ENCODE peak calls at places on chromosomes 13 and 19, in five cellular contexts. One of them, this sample, is unnamed.

GRCh38 chr13:53174550-53174949 is 145.9 kb downstream of the OLFM4 start:
- DNase-seq in hepatocyte: peak
- DNase-seq in brain microvascular endothelial cell: no peak
- DNase-seq in sigmoid colon: no peak
- DNase-seq in CD8-positive, alpha-beta T cell: no peak
- DNase-seq in this sample: no peak

GRCh38 chr13:47621931-47622330 is 379.1 kb downstream of the SUCLA2 start:
- DNase-seq in hepatocyte: no peak
- DNase-seq in brain microvascular endothelial cell: peak
- DNase-seq in sigmoid colon: no peak
- DNase-seq in CD8-positive, alpha-beta T cell: no peak
- DNase-seq in this sample: no peak

GRCh38 chr19:6802336-6803035 is 30.0 kb downstream of the VAV1 start:
- DNase-seq in hepatocyte: no peak
- DNase-seq in brain microvascular endothelial cell: no peak
- DNase-seq in sigmoid colon: peak
- DNase-seq in CD8-positive, alpha-beta T cell: peak
- DNase-seq in this sample: no peak

GRCh38 chr19:35755550-35756371 is 1.1 kb downstream of the HSPB6 start:
- DNase-seq in hepatocyte: peak
- DNase-seq in brain microvascular endothelial cell: peak
- DNase-seq in sigmoid colon: peak
- DNase-seq in CD8-positive, alpha-beta T cell: no peak
- DNase-seq in this sample: no peak

GRCh38 chr13:102400619-102401125 is 1.2 kb downstream of the FGF14 start:
- DNase-seq in hepatocyte: no peak
- DNase-seq in brain microvascular endothelial cell: no peak
- DNase-seq in sigmoid colon: no peak
- DNase-seq in CD8-positive, alpha-beta T cell: no peak
- DNase-seq in this sample: no peak

GRCh38 chr19:16445238-16446107 is 26.3 kb downstream of the EPS15L1 start:
- DNase-seq in hepatocyte: no peak
- DNase-seq in brain microvascular endothelial cell: no peak
- DNase-seq in sigmoid colon: no peak
- DNase-seq in CD8-positive, alpha-beta T cell: no peak
- DNase-seq in this sample: no peak

GRCh38 chr13:93687261-93687660 is 460.7 kb downstream of the GPC6 start:
- DNase-seq in hepatocyte: no peak
- DNase-seq in brain microvascular endothelial cell: no peak
- DNase-seq in sigmoid colon: no peak
- DNase-seq in CD8-positive, alpha-beta T cell: no peak
- DNase-seq in this sample: no peak

GRCh38 chr19:8459520-8460260 is 14.9 kb downstream of the HNRNPM start:
- DNase-seq in hepatocyte: no peak
- DNase-seq in brain microvascular endothelial cell: peak
- DNase-seq in sigmoid colon: no peak
- DNase-seq in CD8-positive, alpha-beta T cell: no peak
- DNase-seq in this sample: peak

GRCh38 chr19:7494416-7495098 is 5.7 kb upstream of the PEX11G start:
- DNase-seq in hepatocyte: no peak
- DNase-seq in brain microvascular endothelial cell: peak
- DNase-seq in sigmoid colon: peak
- DNase-seq in CD8-positive, alpha-beta T cell: no peak
- DNase-seq in this sample: no peak

GRCh38 chr13:48304132-48304876 is 753 bp downstream of the RB1 start:
- DNase-seq in hepatocyte: peak
- DNase-seq in brain microvascular endothelial cell: peak
- DNase-seq in sigmoid colon: peak
- DNase-seq in CD8-positive, alpha-beta T cell: no peak
- DNase-seq in this sample: peak

GRCh38 chr13:109529964-109530363 is 256.4 kb downstream of the IRS2 start:
- DNase-seq in hepatocyte: no peak
- DNase-seq in brain microvascular endothelial cell: no peak
- DNase-seq in sigmoid colon: no peak
- DNase-seq in CD8-positive, alpha-beta T cell: no peak
- DNase-seq in this sample: no peak

GRCh38 chr19:5225486-5226345 is 114.9 kb downstream of the PTPRS start:
- DNase-seq in hepatocyte: no peak
- DNase-seq in brain microvascular endothelial cell: no peak
- DNase-seq in sigmoid colon: no peak
- DNase-seq in CD8-positive, alpha-beta T cell: no peak
- DNase-seq in this sample: no peak

GRCh38 chr13:111659842-111660241 is 339.4 kb downstream of the TEX29 start:
- DNase-seq in hepatocyte: no peak
- DNase-seq in brain microvascular endothelial cell: no peak
- DNase-seq in sigmoid colon: no peak
- DNase-seq in CD8-positive, alpha-beta T cell: no peak
- DNase-seq in this sample: no peak

GRCh38 chr13:93045836-93046235 is 180.8 kb upstream of the GPC6 start:
- DNase-seq in hepatocyte: no peak
- DNase-seq in brain microvascular endothelial cell: peak
- DNase-seq in sigmoid colon: no peak
- DNase-seq in CD8-positive, alpha-beta T cell: no peak
- DNase-seq in this sample: no peak

GRCh38 chr13:100275746-100276145 is 186.9 kb downstream of the PCCA start:
- DNase-seq in hepatocyte: no peak
- DNase-seq in brain microvascular endothelial cell: no peak
- DNase-seq in sigmoid colon: no peak
- DNase-seq in CD8-positive, alpha-beta T cell: no peak
- DNase-seq in this sample: no peak

GRCh38 chr19:10691883-10692282 is 9.4 kb upstream of the QTRT1 start:
- DNase-seq in hepatocyte: no peak
- DNase-seq in brain microvascular endothelial cell: no peak
- DNase-seq in sigmoid colon: no peak
- DNase-seq in CD8-positive, alpha-beta T cell: no peak
- DNase-seq in this sample: no peak

GRCh38 chr13:89571676-89572075 is 1775.8 kb upstream of the MIR17HG start:
- DNase-seq in hepatocyte: no peak
- DNase-seq in brain microvascular endothelial cell: no peak
- DNase-seq in sigmoid colon: no peak
- DNase-seq in CD8-positive, alpha-beta T cell: no peak
- DNase-seq in this sample: no peak

GRCh38 chr13:80957019-80957650 is 616.2 kb upstream of the SPRY2 start:
- DNase-seq in hepatocyte: no peak
- DNase-seq in brain microvascular endothelial cell: no peak
- DNase-seq in sigmoid colon: no peak
- DNase-seq in CD8-positive, alpha-beta T cell: no peak
- DNase-seq in this sample: no peak

GRCh38 chr19:3039125-3039524 is 10.0 kb upstream of the TLE2 start:
- DNase-seq in hepatocyte: no peak
- DNase-seq in brain microvascular endothelial cell: no peak
- DNase-seq in sigmoid colon: peak
- DNase-seq in CD8-positive, alpha-beta T cell: no peak
- DNase-seq in this sample: no peak

GRCh38 chr13:91236182-91236581 is 111.3 kb upstream of the MIR17HG start:
- DNase-seq in hepatocyte: no peak
- DNase-seq in brain microvascular endothelial cell: no peak
- DNase-seq in sigmoid colon: no peak
- DNase-seq in CD8-positive, alpha-beta T cell: no peak
- DNase-seq in this sample: no peak

GRCh38 chr19:800360-801029 is 3.2 kb downstream of the PTBP1 start:
- DNase-seq in hepatocyte: peak
- DNase-seq in brain microvascular endothelial cell: no peak
- DNase-seq in sigmoid colon: no peak
- DNase-seq in CD8-positive, alpha-beta T cell: no peak
- DNase-seq in this sample: no peak

GRCh38 chr19:801030-801860 is 4.0 kb downstream of the PTBP1 start:
- DNase-seq in hepatocyte: no peak
- DNase-seq in brain microvascular endothelial cell: no peak
- DNase-seq in sigmoid colon: peak
- DNase-seq in CD8-positive, alpha-beta T cell: no peak
- DNase-seq in this sample: no peak

GRCh38 chr19:802888-803561 is 5.8 kb downstream of the PTBP1 start:
- DNase-seq in hepatocyte: no peak
- DNase-seq in brain microvascular endothelial cell: no peak
- DNase-seq in sigmoid colon: no peak
- DNase-seq in CD8-positive, alpha-beta T cell: no peak
- DNase-seq in this sample: no peak

GRCh38 chr19:802497-802887 is 5.2 kb downstream of the PTBP1 start:
- DNase-seq in hepatocyte: no peak
- DNase-seq in brain microvascular endothelial cell: peak
- DNase-seq in sigmoid colon: no peak
- DNase-seq in CD8-positive, alpha-beta T cell: no peak
- DNase-seq in this sample: no peak

GRCh38 chr19:801861-802496 is 4.7 kb downstream of the PTBP1 start:
- DNase-seq in hepatocyte: no peak
- DNase-seq in brain microvascular endothelial cell: no peak
- DNase-seq in sigmoid colon: peak
- DNase-seq in CD8-positive, alpha-beta T cell: no peak
- DNase-seq in this sample: no peak
- H3K27ac ChIP-seq in hepatocyte: peak
- H3K27ac ChIP-seq in brain microvascular endothelial cell: peak
- H3K27ac ChIP-seq in sigmoid colon: peak
- H3K27ac ChIP-seq in CD8-positive, alpha-beta T cell: peak
- H3K27ac ChIP-seq in this sample: peak

GRCh38 chr13:77918391-77919261 is at the start of gene EDNRB:
- DNase-seq in hepatocyte: peak
- DNase-seq in brain microvascular endothelial cell: peak
- DNase-seq in sigmoid colon: peak
- DNase-seq in CD8-positive, alpha-beta T cell: no peak
- DNase-seq in this sample: no peak
- TF ChIP-seq CTCF in hepatocyte: peak
- TF ChIP-seq CTCF in brain microvascular endothelial cell: peak
- TF ChIP-seq CTCF in sigmoid colon: no peak
- TF ChIP-seq CTCF in CD8-positive, alpha-beta T cell: no peak
- TF ChIP-seq CTCF in this sample: peak

GRCh38 chr13:94956407-94957110 is 244.2 kb upstream of the SOX21 start:
- DNase-seq in hepatocyte: no peak
- DNase-seq in brain microvascular endothelial cell: peak
- DNase-seq in sigmoid colon: no peak
- DNase-seq in CD8-positive, alpha-beta T cell: no peak
- DNase-seq in this sample: no peak
- H3K27ac ChIP-seq in hepatocyte: no peak
- H3K27ac ChIP-seq in brain microvascular endothelial cell: no peak
- H3K27ac ChIP-seq in sigmoid colon: no peak
- H3K27ac ChIP-seq in CD8-positive, alpha-beta T cell: no peak
- H3K27ac ChIP-seq in this sample: no peak

GRCh38 chr19:46404039-46404883 is 9.1 kb downstream of the CCDC8 start:
- DNase-seq in hepatocyte: peak
- DNase-seq in brain microvascular endothelial cell: no peak
- DNase-seq in sigmoid colon: peak
- DNase-seq in CD8-positive, alpha-beta T cell: no peak
- DNase-seq in this sample: no peak
- TF ChIP-seq CTCF in hepatocyte: peak
- TF ChIP-seq CTCF in brain microvascular endothelial cell: no peak
- TF ChIP-seq CTCF in sigmoid colon: no peak
- TF ChIP-seq CTCF in CD8-positive, alpha-beta T cell: no peak
- TF ChIP-seq CTCF in this sample: peak

GRCh38 chr13:98912846-98913245 is 65.0 kb downstream of the DOCK9 start:
- DNase-seq in hepatocyte: no peak
- DNase-seq in brain microvascular endothelial cell: no peak
- DNase-seq in sigmoid colon: no peak
- DNase-seq in CD8-positive, alpha-beta T cell: no peak
- DNase-seq in this sample: no peak
- H3K27ac ChIP-seq in hepatocyte: no peak
- H3K27ac ChIP-seq in brain microvascular endothelial cell: no peak
- H3K27ac ChIP-seq in sigmoid colon: no peak
- H3K27ac ChIP-seq in CD8-positive, alpha-beta T cell: no peak
- H3K27ac ChIP-seq in this sample: no peak

GRCh38 chr13:39895254-39895653 is 239.8 kb downstream of the COG6 start:
- DNase-seq in hepatocyte: no peak
- DNase-seq in brain microvascular endothelial cell: no peak
- DNase-seq in sigmoid colon: no peak
- DNase-seq in CD8-positive, alpha-beta T cell: no peak
- DNase-seq in this sample: no peak

GRCh38 chr13:39894586-39894985 is 239.1 kb downstream of the COG6 start:
- DNase-seq in hepatocyte: no peak
- DNase-seq in brain microvascular endothelial cell: no peak
- DNase-seq in sigmoid colon: no peak
- DNase-seq in CD8-positive, alpha-beta T cell: no peak
- DNase-seq in this sample: no peak

GRCh38 chr13:39892731-39893293 is 237.3 kb downstream of the COG6 start:
- DNase-seq in hepatocyte: no peak
- DNase-seq in brain microvascular endothelial cell: no peak
- DNase-seq in sigmoid colon: no peak
- DNase-seq in CD8-positive, alpha-beta T cell: no peak
- DNase-seq in this sample: no peak

GRCh38 chr13:39890537-39890936 is 235.1 kb downstream of the COG6 start:
- DNase-seq in hepatocyte: no peak
- DNase-seq in brain microvascular endothelial cell: no peak
- DNase-seq in sigmoid colon: no peak
- DNase-seq in CD8-positive, alpha-beta T cell: no peak
- DNase-seq in this sample: no peak

GRCh38 chr13:39893808-39894207 is 238.3 kb downstream of the COG6 start:
- DNase-seq in hepatocyte: no peak
- DNase-seq in brain microvascular endothelial cell: no peak
- DNase-seq in sigmoid colon: no peak
- DNase-seq in CD8-positive, alpha-beta T cell: no peak
- DNase-seq in this sample: no peak
- TF ChIP-seq CTCF in hepatocyte: no peak
- TF ChIP-seq CTCF in brain microvascular endothelial cell: no peak
- TF ChIP-seq CTCF in sigmoid colon: no peak
- TF ChIP-seq CTCF in CD8-positive, alpha-beta T cell: no peak
- TF ChIP-seq CTCF in this sample: no peak

GRCh38 chr19:37654833-37655688 is at the start of gene ZFP30:
- DNase-seq in hepatocyte: peak
- DNase-seq in brain microvascular endothelial cell: peak
- DNase-seq in sigmoid colon: peak
- DNase-seq in CD8-positive, alpha-beta T cell: peak
- DNase-seq in this sample: peak
- H3K27ac ChIP-seq in hepatocyte: peak
- H3K27ac ChIP-seq in brain microvascular endothelial cell: peak
- H3K27ac ChIP-seq in sigmoid colon: peak
- H3K27ac ChIP-seq in CD8-positive, alpha-beta T cell: peak
- H3K27ac ChIP-seq in this sample: peak

GRCh38 chr19:47357788-47358680 is 8.9 kb downstream of the DHX34 start:
- DNase-seq in hepatocyte: no peak
- DNase-seq in brain microvascular endothelial cell: peak
- DNase-seq in sigmoid colon: no peak
- DNase-seq in CD8-positive, alpha-beta T cell: no peak
- DNase-seq in this sample: no peak
- TF ChIP-seq CTCF in hepatocyte: no peak
- TF ChIP-seq CTCF in brain microvascular endothelial cell: peak
- TF ChIP-seq CTCF in sigmoid colon: no peak
- TF ChIP-seq CTCF in CD8-positive, alpha-beta T cell: no peak
- TF ChIP-seq CTCF in this sample: peak

This sample was measured in AG04450.